ENCODE peak calls at places on chromosomes 16 and 17, in eight cellular contexts. G, I, Z, C, P, Q, L and K are unnamed samples.

GRCh38 chr16:65057184-65057583 is 64.7 kb downstream of the CDH11 start:
- DNase-seq in G (no peak), I (no peak), Z (no peak), C (no peak), P (no peak), Q (no peak), L (no peak), K (no peak)

GRCh38 chr17:67605259-67605912 is 112.3 kb upstream of the NOL11 start:
- DNase-seq in G (no peak), I (no peak), Z (peak), C (no peak), P (peak), Q (peak), L (no peak), K (no peak)

GRCh38 chr16:12518238-12519004 is 285.3 kb downstream of the CPPED1 start:
- DNase-seq in G (no peak), I (no peak), Z (no peak), C (no peak), P (no peak), Q (no peak), L (no peak), K (no peak)

GRCh38 chr17:7558544-7559306 is at the start of gene TNFSF13:
- DNase-seq in G (no peak), I (no peak), Z (no peak), C (no peak), P (no peak), Q (peak), L (no peak), K (no peak)

GRCh38 chr16:80990577-80990976 is 16.1 kb downstream of the CMC2 start:
- DNase-seq in G (no peak), I (no peak), Z (no peak), C (no peak), P (no peak), Q (no peak), L (no peak), K (no peak)

GRCh38 chr16:88790312-88791150 is 5.5 kb upstream of the PIEZO1 start:
- DNase-seq in G (no peak), I (no peak), Z (no peak), C (no peak), P (peak), Q (peak), L (peak), K (no peak)

GRCh38 chr17:42989726-42990652 is 8.2 kb upstream of the RPL27 start:
- DNase-seq in G (no peak), I (no peak), Z (peak), C (no peak), P (no peak), Q (no peak), L (no peak), K (no peak)

GRCh38 chr16:11328172-11329079 is 16.8 kb upstream of the RMI2 start:
- DNase-seq in G (peak), I (peak), Z (peak), C (peak), P (peak), Q (peak), L (peak), K (peak)

GRCh38 chr16:69703638-69704037 is 22.7 kb downstream of the NQO1 start:
- DNase-seq in G (no peak), I (no peak), Z (peak), C (no peak), P (peak), Q (no peak), L (no peak), K (no peak)

GRCh38 chr17:44183024-44183423 is 3.7 kb upstream of the TMUB2 start:
- DNase-seq in G (no peak), I (no peak), Z (no peak), C (no peak), P (no peak), Q (no peak), L (no peak), K (no peak)

GRCh38 chr17:43576563-43577229 is 30.6 kb upstream of the ETV4 start:
- DNase-seq in G (peak), I (peak), Z (peak), C (peak), P (peak), Q (peak), L (peak), K (peak)

GRCh38 chr16:50451951-50452508 is 83.2 kb upstream of the BRD7 start:
- DNase-seq in G (no peak), I (no peak), Z (no peak), C (no peak), P (no peak), Q (no peak), L (no peak), K (no peak)

GRCh38 chr16:80174416-80174815 is 366.4 kb upstream of the DYNLRB2 start:
- DNase-seq in G (no peak), I (no peak), Z (peak), C (no peak), P (peak), Q (no peak), L (no peak), K (no peak)

GRCh38 chr17:39872700-39873099 is 4.7 kb downstream of the ZPBP2 start:
- DNase-seq in G (no peak), I (no peak), Z (peak), C (no peak), P (peak), Q (no peak), L (peak), K (no peak)

GRCh38 chr17:56979091-56979480 is 1.2 kb downstream of the SCPEP1 start:
- DNase-seq in G (no peak), I (no peak), Z (no peak), C (no peak), P (no peak), Q (no peak), L (peak), K (no peak)

GRCh38 chr17:74698069-74698468 is 14.7 kb downstream of the CD300LF start:
- DNase-seq in G (no peak), I (no peak), Z (no peak), C (no peak), P (no peak), Q (no peak), L (no peak), K (no peak)

GRCh38 chr17:64406321-64407200 is 15.9 kb upstream of the PECAM1 start:
- DNase-seq in G (no peak), I (no peak), Z (peak), C (no peak), P (peak), Q (no peak), L (peak), K (no peak)

GRCh38 chr17:71184716-71185115 is 936.1 kb upstream of the SOX9 start:
- DNase-seq in G (no peak), I (no peak), Z (no peak), C (no peak), P (no peak), Q (no peak), L (no peak), K (no peak)

GRCh38 chr16:58511933-58512815 is 3.1 kb upstream of the SETD6 start:
- DNase-seq in G (peak), I (no peak), Z (peak), C (peak), P (peak), Q (peak), L (peak), K (peak)

GRCh38 chr16:52436646-52437645 is 110.0 kb downstream of the TOX3 start:
- DNase-seq in G (no peak), I (no peak), Z (no peak), C (no peak), P (no peak), Q (no peak), L (no peak), K (no peak)

GRCh38 chr17:31320231-31320630 is 1.2 kb downstream of the EVI2A start:
- DNase-seq in G (no peak), I (no peak), Z (no peak), C (no peak), P (no peak), Q (no peak), L (no peak), K (no peak)

GRCh38 chr16:86383488-86384262 is 126.7 kb upstream of the FOXF1 start:
- DNase-seq in G (no peak), I (no peak), Z (peak), C (no peak), P (peak), Q (no peak), L (no peak), K (no peak)

GRCh38 chr16:11658896-11659708 is 9.2 kb upstream of the SNN start:
- DNase-seq in G (no peak), I (no peak), Z (no peak), C (no peak), P (peak), Q (no peak), L (peak), K (no peak)

GRCh38 chr16:31063843-31064611 is 10.0 kb downstream of the ZNF668 start:
- DNase-seq in G (no peak), I (no peak), Z (no peak), C (no peak), P (no peak), Q (no peak), L (no peak), K (no peak)

DNA sequence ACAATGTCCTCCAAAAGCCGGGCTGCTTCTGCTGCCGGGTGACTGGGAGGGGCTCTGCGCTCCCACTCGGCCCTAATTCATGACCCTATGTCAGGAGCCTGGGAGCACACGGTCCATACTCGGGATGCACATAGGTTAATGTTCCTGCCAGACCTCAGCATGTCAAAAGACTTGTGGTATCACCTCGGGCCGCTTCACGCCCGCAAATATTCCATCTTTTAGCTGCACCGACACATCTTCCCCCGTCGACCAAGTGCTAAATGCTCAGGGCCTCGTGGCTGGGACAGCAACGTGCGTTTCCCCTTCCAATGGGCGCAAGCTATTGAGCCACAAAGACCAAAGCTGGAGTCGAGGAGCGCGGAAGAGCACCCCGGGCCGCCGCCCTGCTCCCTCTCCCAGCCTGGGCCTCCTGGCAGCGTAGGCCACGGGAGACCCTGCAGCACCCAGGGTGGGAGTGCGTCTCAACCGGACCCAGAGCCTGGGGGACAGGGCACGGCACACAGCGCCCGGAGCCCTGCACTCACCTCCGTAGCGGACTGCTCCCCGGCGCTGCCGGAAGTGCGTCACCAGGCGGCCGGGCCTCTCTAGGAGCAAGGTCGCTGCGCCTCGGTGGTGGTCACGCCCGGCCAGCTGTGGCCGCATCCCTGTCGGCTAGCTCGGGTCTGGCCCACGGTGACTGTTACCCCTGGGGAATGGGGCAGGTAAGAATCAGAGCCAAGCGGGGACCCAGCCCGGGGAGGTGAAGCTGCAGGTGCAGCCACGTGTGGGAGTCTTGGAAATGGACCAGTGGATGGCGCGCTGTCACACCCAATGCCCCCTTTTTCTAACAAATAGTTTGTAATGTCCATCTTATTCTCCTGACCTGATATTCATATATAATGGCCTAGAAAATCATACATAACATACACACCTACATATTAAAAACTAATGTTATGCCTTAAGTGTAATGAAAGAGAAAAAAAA is at the start of gene ZNF23:
- DNase-seq in G (peak), I (no peak), Z (peak), C (peak), P (peak), Q (peak), L (peak), K (peak)
- TF ChIP-seq CTCF in G (no peak), I (no peak), Z (no peak), C (no peak), P (no peak), Q (peak), L (peak), K (no peak)

GRCh38 chr16:1825864-1826690 is 548 bp downstream of the HAGH start:
- DNase-seq in G (peak), I (no peak), Z (no peak), C (no peak), P (peak), Q (peak), L (peak), K (peak)

GRCh38 chr16:1822801-1823200 is 3.8 kb downstream of the HAGH start:
- DNase-seq in G (no peak), I (no peak), Z (no peak), C (no peak), P (no peak), Q (no peak), L (no peak), K (no peak)

GRCh38 chr16:1821861-1822611 is 4.6 kb downstream of the HAGH start:
- DNase-seq in G (no peak), I (no peak), Z (no peak), C (no peak), P (no peak), Q (no peak), L (no peak), K (no peak)

GRCh38 chr16:1825381-1825863 is 1.2 kb downstream of the HAGH start:
- DNase-seq in G (no peak), I (no peak), Z (no peak), C (no peak), P (no peak), Q (peak), L (no peak), K (no peak)

GRCh38 chr16:1823821-1824220 is 2.8 kb downstream of the HAGH start:
- DNase-seq in G (peak), I (no peak), Z (peak), C (no peak), P (peak), Q (peak), L (peak), K (no peak)
- TF ChIP-seq CTCF in G (no peak), I (no peak), Z (peak), C (no peak), P (peak), Q (no peak), L (peak), K (no peak)

DNA sequence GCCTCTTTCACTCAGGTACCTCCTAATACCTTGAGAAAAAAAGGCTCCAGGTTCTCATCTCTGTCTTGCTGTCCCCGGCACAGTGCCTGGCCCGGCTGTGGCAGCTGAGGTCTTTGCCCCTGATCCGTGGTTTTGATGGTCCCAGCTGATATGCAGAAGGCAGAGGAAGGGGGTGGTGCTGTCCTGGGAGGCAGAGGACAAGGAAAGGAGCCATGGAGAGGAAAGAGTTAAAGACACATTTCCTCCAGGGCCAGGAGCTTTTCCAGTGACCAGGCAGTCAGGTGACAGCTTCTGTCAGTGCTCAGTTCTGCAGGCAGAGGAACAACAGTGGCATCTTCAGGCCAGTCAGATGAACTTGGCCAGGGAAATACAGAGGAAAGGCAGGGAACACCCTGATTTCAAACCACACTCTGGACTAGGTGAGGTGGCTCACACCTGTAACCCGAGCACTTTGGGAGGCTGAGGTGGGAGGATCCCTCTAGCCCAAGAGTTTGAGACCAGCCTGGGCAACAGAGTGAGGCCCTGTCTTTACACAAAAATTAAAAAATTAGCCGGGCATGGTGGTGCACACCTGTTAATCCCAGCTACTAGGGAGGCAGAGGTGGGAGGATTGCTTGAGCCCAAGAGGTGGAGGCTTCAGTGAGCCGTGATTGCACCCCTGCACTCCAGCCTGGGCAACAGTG is 3.3 kb upstream of the COG1 start:
- DNase-seq in G (peak), I (peak), Z (peak), C (no peak), P (peak), Q (peak), L (peak), K (peak)
- TF ChIP-seq CTCF in G (no peak), I (peak), Z (peak), C (no peak), P (peak), Q (peak), L (peak), K (peak)

GRCh38 chr17:82496529-82497434 is 22.8 kb upstream of the FOXK2 start:
- DNase-seq in G (peak), I (no peak), Z (peak), C (peak), P (peak), Q (peak), L (peak), K (peak)
- TF ChIP-seq CTCF in G (no peak), I (no peak), Z (no peak), C (no peak), P (no peak), Q (no peak), L (no peak), K (no peak)

GRCh38 chr16:318628-319027 is 33.9 kb downstream of the AXIN1 start:
- DNase-seq in G (peak), I (no peak), Z (no peak), C (no peak), P (no peak), Q (no peak), L (peak), K (peak)
- TF ChIP-seq CTCF in G (no peak), I (no peak), Z (peak), C (no peak), P (no peak), Q (no peak), L (peak), K (peak)

GRCh38 chr16:27404163-27404823 is 2.3 kb downstream of the IL21R start:
- DNase-seq in G (no peak), I (no peak), Z (no peak), C (no peak), P (no peak), Q (no peak), L (no peak), K (no peak)
- TF ChIP-seq CTCF in G (no peak), I (no peak), Z (no peak), C (no peak), P (no peak), Q (no peak), L (no peak), K (no peak)

DNA sequence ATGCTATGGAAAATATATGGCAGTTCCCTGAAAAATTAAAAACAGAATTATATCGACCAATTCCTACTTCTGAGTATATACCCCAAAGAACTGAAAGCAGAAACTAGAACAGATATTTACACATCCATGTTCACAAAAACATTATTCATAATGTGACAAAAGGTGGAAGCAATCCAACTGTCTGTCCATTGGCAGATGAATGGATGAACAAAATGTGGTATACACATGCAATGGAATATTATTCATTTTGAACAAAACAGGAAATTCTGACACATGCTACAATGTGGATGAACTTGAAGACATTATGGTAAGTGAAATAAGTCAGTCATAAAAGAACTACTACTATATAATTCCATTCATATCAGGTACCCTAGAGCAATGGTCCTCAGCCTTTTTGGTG is 263.5 kb upstream of the AXIN2 start:
- DNase-seq in G (no peak), I (no peak), Z (peak), C (no peak), P (no peak), Q (no peak), L (no peak), K (no peak)
- TF ChIP-seq CTCF in G (no peak), I (no peak), Z (no peak), C (no peak), P (no peak), Q (no peak), L (no peak), K (no peak)

GRCh38 chr17:28726396-28726911 is 421 bp upstream of the TLCD1 start:
- DNase-seq in G (peak), I (no peak), Z (peak), C (no peak), P (peak), Q (peak), L (peak), K (peak)

GRCh38 chr17:28725660-28726395 is at the start of gene TLCD1:
- DNase-seq in G (peak), I (no peak), Z (peak), C (no peak), P (peak), Q (peak), L (peak), K (peak)

GRCh38 chr17:28724500-28725165 is 1.4 kb downstream of the TLCD1 start:
- DNase-seq in G (no peak), I (no peak), Z (no peak), C (no peak), P (no peak), Q (no peak), L (peak), K (no peak)

GRCh38 chr17:28726912-28727726 is 1.1 kb upstream of the TLCD1 start:
- DNase-seq in G (peak), I (no peak), Z (peak), C (peak), P (peak), Q (peak), L (peak), K (peak)

GRCh38 chr17:28725166-28725659 is 820 bp downstream of the TLCD1 start:
- DNase-seq in G (no peak), I (no peak), Z (peak), C (no peak), P (peak), Q (no peak), L (peak), K (no peak)
- TF ChIP-seq CTCF in G (no peak), I (no peak), Z (no peak), C (no peak), P (no peak), Q (no peak), L (no peak), K (peak)

DNA sequence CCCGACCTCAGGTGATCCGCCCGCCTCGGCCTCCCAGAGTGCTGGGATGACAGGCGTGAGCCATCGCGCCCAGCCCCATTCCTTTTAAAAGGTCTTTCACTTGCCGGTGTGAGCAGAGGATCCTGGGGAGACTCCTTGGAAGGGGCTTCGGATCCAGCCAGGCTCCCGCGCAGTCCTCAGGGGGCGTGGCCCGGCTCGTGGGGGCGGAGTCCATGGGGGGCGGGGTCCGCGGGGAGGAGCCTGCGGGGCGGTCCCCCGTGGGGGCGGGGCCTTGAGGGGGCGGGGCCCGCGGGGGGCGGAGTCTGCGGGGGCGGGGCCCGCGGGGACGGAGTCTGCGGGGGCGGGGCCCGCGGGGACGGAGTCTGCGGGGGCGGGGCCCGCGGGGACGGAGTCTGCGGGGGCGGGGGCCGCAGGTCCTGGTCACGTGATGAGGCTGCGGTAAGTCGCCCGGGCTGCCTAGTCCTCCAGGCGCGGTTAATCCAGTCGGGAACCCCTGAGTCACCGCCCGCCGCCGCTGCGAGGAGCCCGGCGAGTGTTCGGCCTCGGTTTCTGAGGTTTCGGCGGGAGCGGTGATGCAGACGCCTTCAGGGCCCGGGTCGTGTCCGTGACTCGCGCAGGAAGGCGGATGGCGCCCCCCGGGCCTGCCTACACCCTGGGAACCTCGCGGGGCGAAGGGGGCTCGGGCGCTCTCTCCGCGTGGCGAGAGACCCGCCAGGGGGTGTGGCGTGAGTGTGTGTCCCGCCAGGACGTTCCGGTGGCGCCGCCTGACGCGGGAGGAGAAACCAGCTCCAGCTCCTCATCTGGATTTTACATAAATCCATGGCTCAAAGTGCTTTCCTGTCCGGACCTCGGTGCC is 23.6 kb upstream of the ABR start:
- DNase-seq in G (peak), I (no peak), Z (peak), C (peak), P (peak), Q (peak), L (peak), K (peak)
- TF ChIP-seq CTCF in G (no peak), I (no peak), Z (peak), C (no peak), P (no peak), Q (no peak), L (no peak), K (no peak)

GRCh38 chr16:57091200-57091989 is 988 bp upstream of the CPNE2 start:
- DNase-seq in G (no peak), I (no peak), Z (peak), C (peak), P (peak), Q (peak), L (peak), K (peak)
- TF ChIP-seq CTCF in G (no peak), I (no peak), Z (no peak), C (no peak), P (no peak), Q (no peak), L (no peak), K (no peak)